ENCODE peak calls at places on chromosome 3, in five cellular contexts. X is endodermal cell, B is astrocyte of the spinal cord, R is IMR-90, A is brain microvascular endothelial cell. L is an unnamed sample.

GRCh38 chr3:114207768-114208167 is 28.9 kb upstream of the DRD3 start:
- DNase-seq in B (no peak), A (no peak), R (no peak), X (no peak), L (no peak)

GRCh38 chr3:104604326-104605010 is 762.2 kb upstream of the ALCAM start:
- DNase-seq in X (no peak), A (peak), B (peak), R (peak), L (peak)

GRCh38 chr3:54278960-54279359 is 156.6 kb downstream of the CACNA2D3 start:
- DNase-seq in A (no peak), B (no peak), R (no peak), X (no peak), L (peak)

GRCh38 chr3:185489462-185489861 is 9.4 kb downstream of the TMEM41A start:
- DNase-seq in X (no peak), A (no peak), R (no peak), B (no peak), L (no peak)

GRCh38 chr3:177330771-177331170 is 133.5 kb upstream of the TBL1XR1 start:
- DNase-seq in B (no peak), R (no peak), A (no peak), X (peak), L (peak)

GRCh38 chr3:13303410-13303809 is 116.7 kb downstream of the NUP210 start:
- DNase-seq in B (no peak), A (peak), R (no peak), X (no peak), L (no peak)

GRCh38 chr3:67044295-67044694 is 46.2 kb downstream of the KBTBD8 start:
- DNase-seq in A (no peak), X (no peak), R (peak), B (no peak), L (peak)

GRCh38 chr3:107241217-107241616 is 136.0 kb upstream of the CCDC54 start:
- DNase-seq in B (peak), R (no peak), X (peak), A (no peak), L (peak)

GRCh38 chr3:100420885-100421284 is 19.5 kb downstream of the LNP1 start:
- DNase-seq in B (no peak), A (no peak), X (no peak), R (no peak), L (no peak)

GRCh38 chr3:163614886-163615285 is 1463.4 kb downstream of the SI start:
- DNase-seq in R (no peak), A (no peak), X (no peak), B (no peak), L (no peak)

GRCh38 chr3:139074565-139075115 is 29.9 kb upstream of the PRR23C start:
- DNase-seq in X (no peak), R (no peak), B (no peak), A (no peak), L (no peak)

GRCh38 chr3:194826594-194826993 is 140.9 kb downstream of the FAM43A start:
- DNase-seq in B (no peak), A (no peak), R (no peak), X (no peak), L (no peak)

GRCh38 chr3:195096484-195097330 is 174.3 kb downstream of the XXYLT1 start:
- DNase-seq in B (no peak), A (no peak), R (no peak), X (no peak), L (no peak)

GRCh38 chr3:13414040-13414729 is 5.9 kb downstream of the NUP210 start:
- DNase-seq in X (no peak), A (no peak), B (no peak), R (no peak), L (no peak)

GRCh38 chr3:78889345-78889744 is 878.5 kb downstream of the ROBO1 start:
- DNase-seq in A (no peak), X (no peak), R (no peak), B (no peak), L (no peak)

GRCh38 chr3:194167873-194168272 is 31.9 kb downstream of the HES1 start:
- DNase-seq in A (no peak), X (no peak), R (no peak), B (no peak), L (no peak)

GRCh38 chr3:135757421-135757820 is 208.1 kb upstream of the PPP2R3A start:
- DNase-seq in X (no peak), B (no peak), R (no peak), A (no peak), L (no peak)

GRCh38 chr3:23859012-23859743 is 53.4 kb downstream of the UBE2E1 start:
- DNase-seq in X (no peak), R (peak), A (no peak), B (no peak), L (peak)

GRCh38 chr3:73350988-73351387 is 273.8 kb downstream of the PDZRN3 start:
- DNase-seq in B (no peak), A (no peak), X (no peak), R (no peak), L (no peak)
- TF ChIP-seq CTCF in B (no peak), A (no peak), X (no peak), R (no peak), L (no peak)

GRCh38 chr3:196528639-196529233 is 13.6 kb upstream of the SMCO1 start:
- DNase-seq in R (peak), B (peak), X (peak), A (peak), L (peak)
- H3K4me3 ChIP-seq in R (peak), B (peak), X (no peak), A (peak), L (peak)

DNA sequence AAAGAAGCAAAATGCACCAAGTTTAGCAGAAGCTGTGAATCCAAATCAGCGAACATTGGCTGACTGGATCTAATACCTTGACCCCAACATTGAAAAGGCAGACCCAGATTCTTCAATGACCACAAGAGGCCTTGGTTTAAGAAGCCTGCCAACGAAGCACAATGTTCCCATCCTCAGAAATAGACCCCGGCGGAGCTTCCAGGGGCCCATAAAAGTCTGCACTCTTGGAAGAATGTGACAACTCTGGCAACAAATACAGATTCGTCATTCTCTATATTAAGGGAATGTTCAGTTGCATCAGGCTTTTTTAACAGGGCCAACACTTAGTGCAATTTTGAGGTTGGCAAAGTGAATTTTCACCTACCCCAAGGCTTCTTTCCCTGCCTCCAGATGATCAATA is 112.8 kb upstream of the BCL6 start:
- DNase-seq in X (no peak), B (peak), R (no peak), A (no peak), L (peak)
- TF ChIP-seq CTCF in X (no peak), B (no peak), R (no peak), A (no peak), L (no peak)

DNA sequence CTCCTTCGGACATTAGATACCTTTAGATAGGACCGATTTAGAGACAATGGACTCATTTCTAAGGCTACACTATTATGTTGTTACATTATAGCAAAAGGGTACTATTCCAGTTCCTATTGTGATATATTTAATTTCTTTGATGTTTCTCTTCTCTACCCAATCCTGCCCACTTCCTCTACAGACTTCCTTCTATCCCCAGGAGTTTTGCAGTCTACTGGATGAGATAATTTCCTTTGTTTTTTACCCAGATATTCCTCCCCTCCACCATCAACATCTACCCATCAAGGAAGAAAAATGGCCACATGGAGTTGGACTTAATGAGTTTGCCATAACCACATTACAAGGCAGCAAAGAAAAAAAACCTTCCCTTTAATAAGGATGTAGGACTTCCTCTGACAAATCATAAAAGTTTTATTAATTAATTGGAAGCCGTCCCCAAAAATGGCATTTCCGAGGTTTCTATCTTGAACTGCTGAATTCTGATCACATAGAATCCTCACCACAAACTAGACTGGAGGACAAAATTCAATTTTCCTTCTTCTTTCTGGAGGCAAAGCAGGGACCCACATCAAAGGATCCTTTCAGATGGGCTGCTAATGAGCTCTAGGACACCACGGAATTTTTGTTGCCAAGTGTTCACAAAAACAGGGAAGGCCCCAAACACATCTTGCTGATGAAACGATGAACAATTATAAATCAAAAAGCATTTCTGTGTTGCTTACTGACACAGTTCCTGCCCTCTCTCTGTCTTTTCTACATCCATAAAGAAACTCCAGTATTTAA is 33.4 kb downstream of the FRMD4B start:
- DNase-seq in R (no peak), X (no peak), A (no peak), B (no peak), L (no peak)
- H3K4me3 ChIP-seq in R (no peak), X (no peak), A (no peak), B (no peak), L (no peak)

GRCh38 chr3:9727041-9727595 is 4.4 kb upstream of the BRPF1 start:
- DNase-seq in B (no peak), R (no peak), A (no peak), X (peak), L (no peak)
- TF ChIP-seq CTCF in B (peak), R (no peak), A (peak), X (peak), L (peak)

GRCh38 chr3:4464579-4464978 is 2.5 kb downstream of the SUMF1 start:
- DNase-seq in A (no peak), X (no peak), B (no peak), R (no peak), L (no peak)

GRCh38 chr3:4461459-4462090 is 5.5 kb downstream of the SUMF1 start:
- DNase-seq in X (no peak), R (no peak), A (no peak), B (no peak), L (no peak)

GRCh38 chr3:4458961-4459360 is 8.1 kb downstream of the SUMF1 start:
- DNase-seq in R (no peak), A (no peak), X (no peak), B (no peak), L (no peak)

GRCh38 chr3:4460334-4460733 is 6.7 kb downstream of the SUMF1 start:
- DNase-seq in B (no peak), R (no peak), A (no peak), X (no peak), L (no peak)

GRCh38 chr3:4462641-4463040 is 4.4 kb downstream of the SUMF1 start:
- DNase-seq in B (no peak), A (no peak), R (no peak), X (no peak), L (no peak)
- H3K4me3 ChIP-seq in B (no peak), A (no peak), R (no peak), X (no peak), L (no peak)

GRCh38 chr3:173538410-173538809 is 140.9 kb downstream of the NLGN1 start:
- DNase-seq in X (peak), A (no peak), B (no peak), R (no peak), L (no peak)
- TF ChIP-seq CTCF in X (peak), A (peak), B (no peak), R (no peak), L (no peak)

L was measured in AG10803.